ENCODE peak calls at places on chromosome 17, in four cellular contexts. One of them, this sample, is unnamed.

GRCh38 chr17:10151667-10152496 is 46.5 kb downstream of the GAS7 start:
- DNase-seq in GM12865: peak
- DNase-seq in adrenal gland: peak
- DNase-seq in heart right ventricle: peak
- DNase-seq in this sample: no peak

GRCh38 chr17:32102697-32103096 is 39.6 kb upstream of the RHOT1 start:
- DNase-seq in GM12865: no peak
- DNase-seq in adrenal gland: no peak
- DNase-seq in heart right ventricle: no peak
- DNase-seq in this sample: peak

GRCh38 chr17:9002610-9003354 is 18.5 kb upstream of the NTN1 start:
- DNase-seq in GM12865: peak
- DNase-seq in adrenal gland: no peak
- DNase-seq in heart right ventricle: no peak
- DNase-seq in this sample: no peak

GRCh38 chr17:29610395-29610794 is 12.3 kb downstream of the CORO6 start:
- DNase-seq in GM12865: no peak
- DNase-seq in adrenal gland: no peak
- DNase-seq in heart right ventricle: no peak
- DNase-seq in this sample: no peak

GRCh38 chr17:41962768-41963434 is 3.7 kb upstream of the CNP start:
- DNase-seq in GM12865: peak
- DNase-seq in adrenal gland: peak
- DNase-seq in heart right ventricle: peak
- DNase-seq in this sample: peak

GRCh38 chr17:82449883-82450356 is 632 bp downstream of the CYBC1 start:
- DNase-seq in GM12865: no peak
- DNase-seq in adrenal gland: no peak
- DNase-seq in heart right ventricle: no peak
- DNase-seq in this sample: no peak

GRCh38 chr17:42387221-42387657 is 1.0 kb downstream of the STAT3 start:
- DNase-seq in GM12865: no peak
- DNase-seq in adrenal gland: no peak
- DNase-seq in heart right ventricle: no peak
- DNase-seq in this sample: peak

GRCh38 chr17:39246274-39246673 is 20.5 kb upstream of the STAC2 start:
- DNase-seq in GM12865: no peak
- DNase-seq in adrenal gland: no peak
- DNase-seq in heart right ventricle: no peak
- DNase-seq in this sample: no peak

GRCh38 chr17:39097537-39097936 is 53.9 kb downstream of the PLXDC1 start:
- DNase-seq in GM12865: no peak
- DNase-seq in adrenal gland: no peak
- DNase-seq in heart right ventricle: no peak
- DNase-seq in this sample: no peak

GRCh38 chr17:63291243-63291642 is 154.9 kb downstream of the CYB561 start:
- DNase-seq in GM12865: no peak
- DNase-seq in adrenal gland: no peak
- DNase-seq in heart right ventricle: no peak
- DNase-seq in this sample: no peak

GRCh38 chr17:14304876-14305636 is 4.2 kb downstream of the HS3ST3B1 start:
- DNase-seq in GM12865: no peak
- DNase-seq in adrenal gland: no peak
- DNase-seq in heart right ventricle: no peak
- DNase-seq in this sample: no peak

GRCh38 chr17:9986754-9987382 is 81.8 kb upstream of the RCVRN start:
- DNase-seq in GM12865: no peak
- DNase-seq in adrenal gland: no peak
- DNase-seq in heart right ventricle: no peak
- DNase-seq in this sample: no peak

GRCh38 chr17:10673318-10673717 is 16.2 kb upstream of the MYH3 start:
- DNase-seq in GM12865: no peak
- DNase-seq in adrenal gland: no peak
- DNase-seq in heart right ventricle: no peak
- DNase-seq in this sample: no peak

GRCh38 chr17:38916771-38917170 is 8.6 kb upstream of the LASP1NB start:
- DNase-seq in GM12865: no peak
- DNase-seq in adrenal gland: no peak
- DNase-seq in heart right ventricle: no peak
- DNase-seq in this sample: no peak

GRCh38 chr17:68906638-68907037 is 48.6 kb downstream of the ABCA8 start:
- DNase-seq in GM12865: peak
- DNase-seq in adrenal gland: no peak
- DNase-seq in heart right ventricle: no peak
- DNase-seq in this sample: no peak

GRCh38 chr17:63785556-63785955 is 11.6 kb downstream of the DDX42 start:
- DNase-seq in GM12865: no peak
- DNase-seq in adrenal gland: no peak
- DNase-seq in heart right ventricle: no peak
- DNase-seq in this sample: peak

GRCh38 chr17:2792541-2793169 is 3.6 kb upstream of the RAP1GAP2 start:
- DNase-seq in GM12865: peak
- DNase-seq in adrenal gland: no peak
- DNase-seq in heart right ventricle: no peak
- DNase-seq in this sample: no peak

GRCh38 chr17:73686126-73686525 is 41.9 kb upstream of the SDK2 start:
- DNase-seq in GM12865: no peak
- DNase-seq in adrenal gland: no peak
- DNase-seq in heart right ventricle: no peak
- DNase-seq in this sample: no peak

GRCh38 chr17:81486174-81486810 is 26.3 kb downstream of the ACTG1 start:
- DNase-seq in GM12865: no peak
- DNase-seq in adrenal gland: no peak
- DNase-seq in heart right ventricle: no peak
- DNase-seq in this sample: no peak

GRCh38 chr17:61997649-61998048 is 67.4 kb downstream of the MED13 start:
- DNase-seq in GM12865: no peak
- DNase-seq in adrenal gland: no peak
- DNase-seq in heart right ventricle: no peak
- DNase-seq in this sample: peak

GRCh38 chr17:44601574-44602372 is 44.5 kb downstream of the FZD2 start:
- DNase-seq in GM12865: no peak
- DNase-seq in adrenal gland: no peak
- DNase-seq in heart right ventricle: no peak
- DNase-seq in this sample: peak

GRCh38 chr17:41009936-41010335 is 1.0 kb upstream of the KRTAP3-1 start:
- DNase-seq in GM12865: no peak
- DNase-seq in adrenal gland: no peak
- DNase-seq in heart right ventricle: no peak
- DNase-seq in this sample: no peak

GRCh38 chr17:22692066-22692800 is 999.9 kb downstream of the KCNJ18 start:
- DNase-seq in GM12865: no peak
- DNase-seq in adrenal gland: no peak
- DNase-seq in heart right ventricle: no peak
- DNase-seq in this sample: no peak

GRCh38 chr17:75854111-75854748 is 905 bp downstream of the WBP2 start:
- DNase-seq in GM12865: no peak
- DNase-seq in adrenal gland: peak
- DNase-seq in heart right ventricle: no peak
- DNase-seq in this sample: peak

GRCh38 chr17:17151055-17151454 is 55.1 kb downstream of the PLD6 start:
- DNase-seq in GM12865: peak
- DNase-seq in adrenal gland: no peak
- DNase-seq in heart right ventricle: no peak
- DNase-seq in this sample: peak

GRCh38 chr17:75812096-75813001 is 27.7 kb downstream of the UNK start:
- DNase-seq in GM12865: no peak
- DNase-seq in adrenal gland: peak
- DNase-seq in heart right ventricle: no peak
- DNase-seq in this sample: no peak

GRCh38 chr17:78693346-78694083 is 88.6 kb downstream of the CYTH1 start:
- DNase-seq in GM12865: no peak
- DNase-seq in adrenal gland: no peak
- DNase-seq in heart right ventricle: no peak
- DNase-seq in this sample: no peak

GRCh38 chr17:489758-490329 is 137.2 kb upstream of the RPH3AL start:
- DNase-seq in GM12865: peak
- DNase-seq in adrenal gland: no peak
- DNase-seq in heart right ventricle: peak
- DNase-seq in this sample: peak

GRCh38 chr17:65027305-65027704 is 29.2 kb downstream of the GNA13 start:
- DNase-seq in GM12865: peak
- DNase-seq in adrenal gland: no peak
- DNase-seq in heart right ventricle: no peak
- DNase-seq in this sample: peak

GRCh38 chr17:2084766-2085647 is 30.1 kb downstream of the HIC1 start:
- DNase-seq in GM12865: no peak
- DNase-seq in adrenal gland: peak
- DNase-seq in heart right ventricle: peak
- DNase-seq in this sample: peak

GRCh38 chr17:74211141-74211928 is 2.0 kb upstream of the TTYH2 start:
- DNase-seq in GM12865: peak
- DNase-seq in adrenal gland: no peak
- DNase-seq in heart right ventricle: no peak
- DNase-seq in this sample: no peak

GRCh38 chr17:20096430-20096829 is 87.3 kb downstream of the SPECC1 start:
- DNase-seq in GM12865: no peak
- DNase-seq in adrenal gland: no peak
- DNase-seq in heart right ventricle: no peak
- DNase-seq in this sample: no peak

GRCh38 chr17:20092973-20093626 is 83.9 kb downstream of the SPECC1 start:
- DNase-seq in GM12865: no peak
- DNase-seq in adrenal gland: no peak
- DNase-seq in heart right ventricle: no peak
- DNase-seq in this sample: no peak

GRCh38 chr17:20094777-20095176 is 85.6 kb downstream of the SPECC1 start:
- DNase-seq in GM12865: no peak
- DNase-seq in adrenal gland: no peak
- DNase-seq in heart right ventricle: no peak
- DNase-seq in this sample: no peak

GRCh38 chr17:20097362-20097761 is 88.2 kb downstream of the SPECC1 start:
- DNase-seq in GM12865: no peak
- DNase-seq in adrenal gland: no peak
- DNase-seq in heart right ventricle: no peak
- DNase-seq in this sample: no peak

GRCh38 chr17:20095366-20096080 is 86.4 kb downstream of the SPECC1 start:
- DNase-seq in GM12865: no peak
- DNase-seq in adrenal gland: peak
- DNase-seq in heart right ventricle: peak
- DNase-seq in this sample: peak
- TF ChIP-seq CTCF in GM12865: no peak
- TF ChIP-seq CTCF in adrenal gland: peak
- TF ChIP-seq CTCF in heart right ventricle: peak
- TF ChIP-seq CTCF in this sample: peak

DNA sequence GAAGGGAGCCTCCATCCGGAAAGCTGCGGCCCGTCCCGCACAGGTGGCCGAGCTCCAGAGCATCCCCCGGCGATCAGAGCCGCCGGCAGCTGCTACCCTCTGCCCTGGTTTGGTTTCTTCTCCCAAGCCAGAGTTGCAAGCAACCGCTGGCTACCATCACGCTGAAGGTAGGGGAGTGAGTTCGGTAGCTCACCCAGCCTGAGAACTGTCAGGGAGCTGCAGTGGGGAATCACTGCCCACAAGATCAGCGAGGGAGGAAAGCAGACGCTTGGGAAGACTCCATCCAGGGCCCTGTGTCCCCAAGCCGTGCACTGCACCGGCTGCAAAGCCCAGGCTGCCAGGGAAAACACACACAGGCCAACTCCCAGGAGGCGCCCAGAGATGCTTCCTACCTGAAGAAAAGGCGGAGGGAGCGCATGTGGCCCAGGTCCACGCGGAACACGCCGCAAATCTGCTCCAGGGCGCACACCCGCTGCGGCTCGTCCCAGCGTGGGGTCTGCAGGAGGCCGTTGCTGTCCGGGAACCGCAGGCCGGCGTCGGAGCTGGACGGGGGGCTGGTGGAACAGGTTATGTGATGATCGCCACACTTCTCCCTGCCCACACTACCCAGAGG is 83.3 kb downstream of the TBC1D16 start:
- DNase-seq in GM12865: no peak
- DNase-seq in adrenal gland: no peak
- DNase-seq in heart right ventricle: no peak
- DNase-seq in this sample: no peak
- H3K4me3 ChIP-seq in GM12865: no peak
- H3K4me3 ChIP-seq in adrenal gland: no peak
- H3K4me3 ChIP-seq in heart right ventricle: no peak
- H3K4me3 ChIP-seq in this sample: no peak

GRCh38 chr17:7367083-7367482 is 12.1 kb downstream of the TMEM95 start:
- DNase-seq in GM12865: no peak
- DNase-seq in adrenal gland: no peak
- DNase-seq in heart right ventricle: no peak
- DNase-seq in this sample: no peak

GRCh38 chr17:7363311-7363710 is 8.4 kb downstream of the TMEM95 start:
- DNase-seq in GM12865: no peak
- DNase-seq in adrenal gland: no peak
- DNase-seq in heart right ventricle: no peak
- DNase-seq in this sample: peak

GRCh38 chr17:7357381-7357780 is 2.4 kb downstream of the TMEM95 start:
- DNase-seq in GM12865: no peak
- DNase-seq in adrenal gland: no peak
- DNase-seq in heart right ventricle: no peak
- DNase-seq in this sample: no peak

GRCh38 chr17:7356779-7357178 is 1.8 kb downstream of the TMEM95 start:
- DNase-seq in GM12865: no peak
- DNase-seq in adrenal gland: no peak
- DNase-seq in heart right ventricle: no peak
- DNase-seq in this sample: peak

DNA sequence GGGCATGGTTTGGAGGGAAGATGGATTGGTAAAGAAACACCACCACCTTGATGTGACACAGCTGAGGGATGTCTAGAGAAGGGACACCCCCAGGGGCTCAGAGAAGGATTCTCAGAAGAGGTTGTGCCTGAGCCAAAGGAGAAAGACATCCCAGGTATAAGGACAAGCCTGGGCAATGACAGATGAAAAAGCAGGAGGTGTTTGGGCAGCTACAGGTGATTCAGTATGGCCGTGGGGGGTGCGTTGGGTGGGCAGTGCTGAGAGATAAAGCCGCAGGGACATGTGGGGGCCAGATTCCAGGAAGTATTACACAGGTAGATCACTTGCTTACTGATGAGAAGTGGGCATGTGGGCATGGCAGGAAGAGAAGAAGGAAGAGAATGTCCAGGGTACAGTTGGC is 7.0 kb downstream of the TMEM95 start:
- DNase-seq in GM12865: no peak
- DNase-seq in adrenal gland: no peak
- DNase-seq in heart right ventricle: no peak
- DNase-seq in this sample: no peak
- TF ChIP-seq CTCF in GM12865: no peak
- TF ChIP-seq CTCF in adrenal gland: no peak
- TF ChIP-seq CTCF in heart right ventricle: no peak
- TF ChIP-seq CTCF in this sample: no peak

GRCh38 chr17:4586043-4586442 is 1.7 kb downstream of the SMTNL2 start:
- DNase-seq in GM12865: no peak
- DNase-seq in adrenal gland: no peak
- DNase-seq in heart right ventricle: no peak
- DNase-seq in this sample: no peak
- H3K4me3 ChIP-seq in GM12865: no peak
- H3K4me3 ChIP-seq in adrenal gland: no peak
- H3K4me3 ChIP-seq in heart right ventricle: peak
- H3K4me3 ChIP-seq in this sample: no peak

This sample was measured in AG10803.